ENCODE peak calls at places on chromosomes 4 and X, in nine cellular contexts. F is A673, J is activated T-helper 1 cell treated with Interleukin-2 at 50 U/mL for 16 hours, M is Karpas-422, I is type B pancreatic cell, V is fibroblast of the aortic adventitia, T is choroid plexus epithelial cell, P is right atrium auricular region, U is GM12864. R is an unnamed sample.

GRCh38 chr4:7546809-7547367 is 112.2 kb upstream of the PSAPL1 start:
- DNase-seq in M (no peak), U (no peak), V (peak; percentile 27), I (no peak), F (no peak), P (no peak), J (no peak), T (peak; percentile 59), R (no peak)

GRCh38 chr4:8594097-8595038 is 1.8 kb downstream of the CPZ start:
- DNase-seq in V (peak; percentile 82), F (peak; percentile 55), I (no peak), U (peak; percentile 7), J (no peak), T (peak; percentile 91), P (no peak), M (peak; percentile 78), R (peak; percentile 45)

GRCh38 chr4:145182212-145182611 is 1.8 kb upstream of the OTUD4 start:
- DNase-seq in V (no peak), P (no peak), I (no peak), T (no peak), U (no peak), M (no peak), F (no peak), J (no peak), R (no peak)

GRCh38 chr4:41506071-41506470 is 31.9 kb upstream of the LIMCH1 start:
- DNase-seq in U (no peak), V (peak; percentile 30), P (no peak), F (no peak), I (no peak), M (no peak), J (no peak), T (no peak), R (no peak)

GRCh38 chr4:89836031-89836777 is 757 bp downstream of the SNCA start:
- DNase-seq in I (no peak), U (no peak), M (no peak), P (no peak), T (no peak), F (no peak), V (no peak), J (no peak), R (no peak)

GRCh38 chrX:123308663-123309062 is 124.6 kb downstream of the GRIA3 start:
- DNase-seq in T (no peak), V (no peak), J (no peak), M (no peak), I (no peak), P (no peak), U (no peak), F (no peak), R (no peak)

GRCh38 chrX:37423864-37424569 is 74.9 kb downstream of the PRRG1 start:
- DNase-seq in M (no peak), P (no peak), T (peak; percentile 50), J (no peak), U (no peak), F (peak; percentile 1), V (peak; percentile 36), I (no peak), R (no peak)

GRCh38 chrX:108036298-108036973 is 8.4 kb upstream of the VSIG1 start:
- DNase-seq in U (no peak), F (no peak), V (peak; percentile 85), J (no peak), M (no peak), T (peak; percentile 83), P (no peak), I (no peak), R (no peak)

GRCh38 chr4:3827616-3828492 is 61.7 kb downstream of the ADRA2C start:
- DNase-seq in F (peak; percentile 57), M (no peak), I (no peak), V (peak; percentile 60), P (peak; percentile 66), J (no peak), T (peak; percentile 5), U (no peak), R (no peak)

GRCh38 chr4:10611673-10612072 is 72.9 kb downstream of the CLNK start:
- DNase-seq in T (peak; percentile 88), F (no peak), J (no peak), U (no peak), M (no peak), P (no peak), I (no peak), V (peak; percentile 86), R (no peak)

GRCh38 chr4:18020671-18021469 is 685 bp downstream of the LCORL start:
- DNase-seq in P (peak; percentile 78), U (peak; percentile 37), M (peak; percentile 83), F (peak; percentile 84), J (peak; percentile 12), T (peak; percentile 84), V (peak; percentile 77), I (peak; percentile 74), R (peak; percentile 66)

GRCh38 chrX:39204349-39204748 is 403.1 kb downstream of the MID1IP1 start:
- DNase-seq in J (no peak), P (no peak), U (no peak), T (no peak), V (no peak), F (no peak), I (no peak), M (no peak), R (no peak)

GRCh38 chrX:37846934-37847732 is at the start of gene DYNLT3:
- DNase-seq in F (peak; percentile 90), U (peak; percentile 40), I (peak; percentile 77), T (peak; percentile 61), M (peak; percentile 92), V (peak; percentile 53), J (peak; percentile 62), P (peak; percentile 82), R (peak; percentile 84)

GRCh38 chr4:154329939-154330338 is 161.7 kb downstream of the DCHS2 start:
- DNase-seq in U (no peak), F (no peak), J (no peak), T (peak; percentile 20), V (peak; percentile 65), I (no peak), P (peak; percentile 62), M (no peak), R (no peak)

GRCh38 chr4:168521736-168522135 is 24.9 kb downstream of the PALLD start:
- DNase-seq in T (no peak), P (no peak), U (no peak), M (no peak), J (no peak), V (no peak), I (no peak), F (no peak), R (no peak)

GRCh38 chr4:139625487-139625886 is 40.1 kb upstream of the MGST2 start:
- DNase-seq in T (no peak), P (no peak), J (no peak), U (no peak), F (no peak), I (no peak), V (no peak), M (no peak), R (no peak)

GRCh38 chrX:18424482-18425198 is 768 bp upstream of the CDKL5 start:
- DNase-seq in T (peak; percentile 52), I (no peak), P (no peak), M (peak; percentile 67), U (no peak), F (peak; percentile 51), J (peak; percentile 0), V (peak; percentile 23), R (peak; percentile 32)

GRCh38 chr4:74674750-74675149 is 119.6 kb downstream of the BTC start:
- DNase-seq in V (peak; percentile 14), J (no peak), U (no peak), F (no peak), I (no peak), M (peak; percentile 43), T (peak; percentile 34), P (no peak), R (no peak)

R was measured in activated CD8-positive, alpha-beta T cell treated with anti-CD3 and anti-CD28 coated beads, Interleukin-2, amount 10 ng/mL, durations not matched to agents 7 days and 5 days.